ENCODE peak calls at places on chromosomes 3 and 15, in seven cellular contexts. M is K562, R is right lobe of liver, I is kidney, P is iPS DF 6.9, V is HCT116, Y is A549. B is an unnamed sample. For H3K9me3, the result is how much of the 10 kb centered on the place peaks cover.

GRCh38 chr3:63228677-63229076 is 49.4 kb upstream of the SYNPR start:
- DNase-seq in M (peak), R (no peak), I (no peak), P (peak), V (peak), Y (peak), B (peak)

GRCh38 chr3:11201246-11202024 is 47.1 kb downstream of the HRH1 start:
- DNase-seq in M (no peak), R (no peak), I (no peak), P (no peak), V (no peak), Y (peak), B (peak)

GRCh38 chr15:85649372-85649771 is 145.4 kb downstream of the KLHL25 start:
- DNase-seq in M (no peak), R (no peak), I (no peak), P (no peak), V (no peak), Y (peak), B (no peak)

GRCh38 chr15:49721091-49721490 is 100.2 kb downstream of the DTWD1 start:
- DNase-seq in M (no peak), R (no peak), I (no peak), P (no peak), V (no peak), Y (no peak), B (no peak)

GRCh38 chr15:35466476-35466875 is 79.5 kb downstream of the DPH6 start:
- DNase-seq in M (no peak), R (no peak), I (no peak), P (no peak), V (no peak), Y (no peak), B (no peak)

GRCh38 chr3:122969585-122970453 is 57.7 kb downstream of the SEMA5B start:
- DNase-seq in M (no peak), R (no peak), I (peak), P (no peak), V (no peak), Y (no peak), B (no peak)

GRCh38 chr3:172709776-172710708 is 825 bp downstream of the NCEH1 start:
- DNase-seq in M (peak), R (peak), I (peak), P (no peak), V (no peak), Y (no peak), B (no peak)

GRCh38 chr3:3110749-3111361 is 681 bp upstream of the IL5RA start:
- DNase-seq in M (no peak), R (no peak), I (no peak), P (no peak), V (no peak), Y (no peak), B (no peak)

GRCh38 chr15:43511012-43511885 is 6.2 kb upstream of the MAP1A start:
- DNase-seq in M (peak), R (no peak), I (no peak), P (no peak), V (peak), Y (peak), B (no peak)

GRCh38 chr3:38725726-38726410 is 76.4 kb upstream of the SCN5A start:
- DNase-seq in M (peak), R (no peak), I (no peak), P (no peak), V (no peak), Y (no peak), B (no peak)

GRCh38 chr3:157127831-157128767 is 31.8 kb downstream of the CCNL1 start:
- DNase-seq in M (peak), R (peak), I (peak), P (no peak), V (peak), Y (peak), B (peak)

GRCh38 chr3:74139648-74140047 is 474.8 kb downstream of the CNTN3 start:
- DNase-seq in M (no peak), R (no peak), I (no peak), P (no peak), V (no peak), Y (no peak), B (no peak)

GRCh38 chr15:63938486-63939061 is 104.8 kb upstream of the HERC1 start:
- DNase-seq in M (peak), R (no peak), I (no peak), P (no peak), V (no peak), Y (no peak), B (no peak)

GRCh38 chr3:48215466-48215865 is 7.8 kb upstream of the CAMP start:
- DNase-seq in M (no peak), R (no peak), I (no peak), P (no peak), V (no peak), Y (no peak), B (no peak)

GRCh38 chr15:76935620-76936019 is 4.1 kb downstream of the RCN2 start:
- DNase-seq in M (no peak), R (no peak), I (no peak), P (no peak), V (no peak), Y (no peak), B (no peak)

DNA sequence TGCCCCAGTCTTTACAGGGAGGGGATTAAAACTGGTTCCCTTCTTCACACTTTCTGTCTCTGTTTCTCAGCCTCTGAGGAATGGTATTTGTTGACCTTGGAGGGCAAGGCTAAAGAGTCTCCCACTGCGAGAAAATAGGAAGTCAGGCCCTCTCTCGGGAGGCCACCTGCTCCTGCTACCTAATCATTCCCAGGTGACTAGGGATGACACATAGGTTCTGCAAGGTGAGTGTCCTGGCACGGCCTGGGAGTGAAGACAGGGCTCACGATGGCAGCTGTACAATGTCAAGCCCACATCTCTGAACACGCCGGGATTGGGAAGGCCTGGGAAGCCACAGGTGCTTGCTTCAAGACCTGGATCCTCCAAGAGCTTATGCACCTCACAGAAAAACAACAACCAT is 314.2 kb downstream of the NTRK3 start:
- DNase-seq in M (no peak), R (no peak), I (no peak), P (no peak), V (no peak), Y (no peak), B (no peak)
- H3K27ac ChIP-seq in M (no peak), R (no peak), I (no peak), P (no peak), V (no peak), Y (no peak), B (no peak)

DNA sequence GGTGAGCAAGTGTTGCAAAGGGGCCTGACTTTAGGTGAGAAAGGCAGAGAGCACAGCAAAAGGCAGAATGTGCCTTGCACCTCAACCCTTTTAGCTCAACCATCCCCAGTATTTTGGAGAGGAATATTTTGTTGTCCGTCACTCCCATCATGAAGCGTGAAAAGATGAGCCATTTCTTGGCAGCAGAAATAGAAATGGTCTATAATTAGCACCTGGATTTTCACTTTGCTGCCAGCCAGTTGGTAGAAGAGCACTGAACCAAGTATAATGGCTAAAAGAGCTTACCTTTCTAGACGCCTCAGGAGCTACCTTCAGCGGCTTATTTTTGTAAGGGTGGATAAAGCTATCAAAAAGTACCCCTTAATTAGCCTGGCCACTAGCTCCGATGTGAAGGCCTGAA is 406.7 kb downstream of the OCA2 start:
- DNase-seq in M (no peak), R (no peak), I (no peak), P (no peak), V (no peak), Y (no peak), B (no peak)
- H3K9me3 ChIP-seq in M (under half), R (under half), I (under half), P (under half), V (under half), Y (under half), B (under half)

GRCh38 chr15:96889734-96890480 is 559.4 kb downstream of the NR2F2 start:
- DNase-seq in M (no peak), R (no peak), I (no peak), P (no peak), V (no peak), Y (no peak), B (peak)
- H3K4me3 ChIP-seq in M (no peak), R (peak), I (peak), P (no peak), V (no peak), Y (peak), B (peak)

GRCh38 chr3:13317596-13318320 is 102.4 kb downstream of the NUP210 start:
- DNase-seq in M (no peak), R (no peak), I (no peak), P (no peak), V (no peak), Y (no peak), B (no peak)

GRCh38 chr3:13309004-13309403 is 111.1 kb downstream of the NUP210 start:
- DNase-seq in M (no peak), R (no peak), I (peak), P (no peak), V (no peak), Y (no peak), B (no peak)

GRCh38 chr3:13316603-13317002 is 103.5 kb downstream of the NUP210 start:
- DNase-seq in M (no peak), R (no peak), I (no peak), P (no peak), V (no peak), Y (no peak), B (no peak)

GRCh38 chr3:13314877-13315276 is 105.2 kb downstream of the NUP210 start:
- DNase-seq in M (no peak), R (no peak), I (no peak), P (no peak), V (no peak), Y (no peak), B (no peak)

GRCh38 chr3:13313813-13314212 is 106.3 kb downstream of the NUP210 start:
- DNase-seq in M (no peak), R (no peak), I (no peak), P (no peak), V (no peak), Y (no peak), B (no peak)
- H3K27ac ChIP-seq in M (no peak), R (no peak), I (no peak), P (no peak), V (no peak), Y (no peak), B (no peak)

DNA sequence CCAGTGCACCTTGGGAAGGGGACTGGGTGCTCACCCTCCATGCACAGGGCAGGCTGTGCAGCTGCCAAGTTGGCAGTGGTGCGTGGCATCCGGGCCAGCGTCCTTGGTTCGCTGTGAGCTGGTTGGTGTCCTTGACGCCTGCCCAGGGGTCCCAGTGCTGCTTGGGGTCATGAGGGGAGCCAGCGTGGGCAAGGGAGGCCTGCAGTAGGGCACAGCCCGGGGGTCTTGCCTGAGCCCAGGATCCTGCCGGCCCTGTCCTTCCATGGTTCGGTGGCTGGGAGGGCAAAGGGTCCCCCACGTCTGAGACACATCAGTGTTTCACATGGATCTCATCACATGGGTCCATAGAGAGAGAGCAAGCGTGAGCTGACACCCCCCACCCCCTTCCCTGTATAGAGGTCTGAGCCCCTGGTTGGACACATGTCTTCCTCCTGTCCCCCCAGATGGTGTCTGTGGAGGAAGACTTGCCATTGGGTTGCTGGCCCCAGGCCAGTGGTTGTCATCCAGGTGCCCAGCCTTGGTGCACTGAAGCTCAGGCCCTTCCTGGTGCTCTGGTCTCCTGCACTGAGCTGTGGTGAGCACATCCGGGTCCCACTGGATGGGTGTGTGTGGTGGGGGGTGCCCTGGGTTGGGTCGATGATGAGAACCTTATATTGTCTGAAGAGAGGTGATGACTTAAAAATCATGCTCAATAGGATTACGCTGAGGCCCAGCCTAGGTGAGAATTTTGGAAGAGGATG is 232.3 kb downstream of the SNRPN start:
- DNase-seq in M (no peak), R (peak), I (peak), P (no peak), V (no peak), Y (no peak), B (no peak)
- H3K9me3 ChIP-seq in M (under half), R (under half), I (under half), P (under half), V (under half), Y (under half), B (under half)

GRCh38 chr3:151351216-151351615 is 21.9 kb upstream of the P2RY13 start:
- DNase-seq in M (no peak), R (no peak), I (no peak), P (no peak), V (no peak), Y (no peak), B (no peak)
- H3K4me3 ChIP-seq in M (no peak), R (no peak), I (no peak), P (no peak), V (no peak), Y (no peak), B (no peak)

DNA sequence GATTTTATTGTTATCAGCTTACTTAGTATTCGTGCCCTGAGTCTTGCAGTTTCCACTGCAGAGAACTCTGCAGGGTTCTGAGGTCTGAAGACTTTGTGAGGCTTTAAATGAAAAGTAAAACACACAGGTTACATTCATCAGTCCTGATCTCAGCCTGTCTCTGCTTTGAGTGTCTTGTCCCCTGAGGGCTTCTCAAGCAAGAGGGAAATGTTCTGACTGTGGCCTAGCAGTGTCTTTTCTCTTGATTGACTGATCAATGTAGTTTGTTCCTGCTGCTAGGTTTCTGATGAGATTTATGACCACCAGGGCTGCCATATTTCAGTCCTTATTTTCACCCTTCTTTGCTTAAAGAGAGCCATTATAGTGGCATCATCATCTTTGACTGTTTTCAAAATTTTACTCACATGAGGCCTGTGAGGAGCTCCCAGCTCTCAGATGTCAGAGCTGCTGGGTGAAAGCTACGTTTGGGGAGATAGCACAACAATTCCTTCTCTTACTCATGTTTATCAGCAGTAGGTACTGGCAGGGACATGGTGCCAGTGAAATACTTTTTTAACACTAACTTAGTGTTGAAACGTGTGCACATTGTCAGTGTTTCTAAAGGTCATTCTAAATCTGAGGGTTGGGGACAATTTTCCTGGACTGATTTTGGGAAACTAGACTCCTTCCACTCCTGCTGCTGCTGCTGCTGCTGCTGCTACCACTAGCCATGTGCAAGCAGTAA is 487.2 kb downstream of the PDCD6IP start:
- DNase-seq in M (no peak), R (no peak), I (no peak), P (no peak), V (no peak), Y (no peak), B (no peak)
- H3K27ac ChIP-seq in M (no peak), R (no peak), I (no peak), P (no peak), V (no peak), Y (no peak), B (no peak)

GRCh38 chr3:1561397-1561796 is 468.6 kb downstream of the CNTN6 start:
- DNase-seq in M (no peak), R (no peak), I (no peak), P (no peak), V (no peak), Y (no peak), B (no peak)
- H3K9me3 ChIP-seq in M (under half), R (under half), I (under half), P (under half), V (under half), Y (under half), B (under half)

GRCh38 chr3:64760258-64760657 is 72.5 kb upstream of the ADAMTS9 start:
- DNase-seq in M (no peak), R (no peak), I (no peak), P (no peak), V (no peak), Y (no peak), B (no peak)
- H3K4me3 ChIP-seq in M (no peak), R (no peak), I (no peak), P (no peak), V (no peak), Y (no peak), B (no peak)

GRCh38 chr15:67079361-67079760 is 14.0 kb downstream of the SMAD3 start:
- DNase-seq in M (no peak), R (no peak), I (no peak), P (no peak), V (no peak), Y (no peak), B (no peak)

GRCh38 chr15:67077641-67078215 is 12.3 kb downstream of the SMAD3 start:
- DNase-seq in M (no peak), R (no peak), I (no peak), P (no peak), V (no peak), Y (no peak), B (no peak)

GRCh38 chr15:67074886-67075229 is 9.5 kb downstream of the SMAD3 start:
- DNase-seq in M (no peak), R (no peak), I (no peak), P (no peak), V (no peak), Y (no peak), B (peak)

GRCh38 chr15:67072951-67073350 is 7.5 kb downstream of the SMAD3 start:
- DNase-seq in M (no peak), R (no peak), I (no peak), P (no peak), V (no peak), Y (no peak), B (no peak)

GRCh38 chr15:67076147-67076843 is 10.9 kb downstream of the SMAD3 start:
- DNase-seq in M (peak), R (no peak), I (peak), P (no peak), V (peak), Y (peak), B (peak)
- H3K27ac ChIP-seq in M (peak), R (no peak), I (no peak), P (no peak), V (peak), Y (peak), B (peak)